ENCODE peak calls at places on chromosomes 1 and 21, in four cellular contexts. C, B, P and M are unnamed samples.

GRCh38 chr21:43287974-43288755 is 119.4 kb downstream of the CRYAA start:
- DNase-seq in P (no peak), C (no peak), B (no peak), M (no peak)

GRCh38 chr1:20717452-20718342 is at the start of gene KIF17:
- DNase-seq in P (peak; percentile 63), C (peak; percentile 96), B (peak; percentile 76), M (peak; percentile 76)

GRCh38 chr1:2452583-2453315 is 23.3 kb upstream of the PLCH2 start:
- DNase-seq in P (no peak), B (no peak), C (no peak), M (no peak)

GRCh38 chr1:216626394-216627067 is 96.7 kb downstream of the ESRRG start:
- DNase-seq in B (no peak), P (peak; percentile 36), C (no peak), M (peak; percentile 26)

GRCh38 chr1:116008651-116009380 is 32.5 kb downstream of the SLC22A15 start:
- DNase-seq in P (no peak), C (no peak), B (no peak), M (no peak)

GRCh38 chr1:24318988-24319863 is at the start of gene GRHL3:
- DNase-seq in C (no peak), P (no peak), B (peak; percentile 41), M (no peak)

GRCh38 chr1:89454845-89455521 is 69.6 kb upstream of the LRRC8B start:
- DNase-seq in P (peak; percentile 39), C (peak; percentile 60), B (peak; percentile 52), M (peak; percentile 32)

GRCh38 chr1:101407505-101408211 is 170.8 kb downstream of the S1PR1 start:
- DNase-seq in C (no peak), P (no peak), B (no peak), M (peak; percentile 59)

GRCh38 chr1:2290171-2290578 is 62.1 kb downstream of the SKI start:
- DNase-seq in P (no peak), B (no peak), C (no peak), M (no peak)